ENCODE peak calls at places on chromosomes 4 and X, in nine cellular contexts. J is upper lobe of right lung, X is GM06990, Y is HCT116, E is brain microvascular endothelial cell, I is transverse colon, H is choroid plexus epithelial cell, Z is left ventricle myocardium inferior, C is AG04450. R is an unnamed sample.

GRCh38 chrX:10189317-10190268 is 32.8 kb downstream of the CLCN4 start:
- DNase-seq in J (peak), C (no peak), Z (peak), X (peak), H (peak), E (peak), Y (peak), I (peak), R (peak)

GRCh38 chrX:16783452-16783851 is 2.8 kb upstream of the TXLNG start:
- DNase-seq in Z (no peak), X (no peak), C (no peak), I (no peak), J (no peak), Y (no peak), E (no peak), H (no peak), R (no peak)

GRCh38 chr4:37693450-37694190 is 7.4 kb upstream of the RELL1 start:
- DNase-seq in X (no peak), H (peak), Y (no peak), I (no peak), C (peak), Z (no peak), E (peak), J (no peak), R (no peak)

GRCh38 chr4:1315838-1316536 is 26.3 kb downstream of the MAEA start:
- DNase-seq in H (no peak), E (no peak), C (no peak), I (no peak), Y (no peak), Z (no peak), X (no peak), J (no peak), R (no peak)

GRCh38 chr4:130257271-130257670 is 1161.3 kb downstream of the C4orf33 start:
- DNase-seq in Z (no peak), X (no peak), E (peak), I (no peak), Y (no peak), H (peak), J (no peak), C (no peak), R (no peak)

GRCh38 chrX:94288972-94289371 is 615.0 kb downstream of the FAM133A start:
- DNase-seq in J (no peak), Y (no peak), E (no peak), H (no peak), I (no peak), Z (no peak), X (no peak), C (no peak), R (no peak)

GRCh38 chr4:73705056-73705432 is 35.3 kb upstream of the CXCL8 start:
- DNase-seq in C (no peak), J (no peak), Y (no peak), X (no peak), H (peak), I (no peak), E (peak), Z (no peak), R (no peak)

GRCh38 chrX:45506149-45506768 is 305.6 kb upstream of the DIPK2B start:
- DNase-seq in X (no peak), C (no peak), Y (no peak), Z (no peak), J (no peak), E (no peak), I (no peak), H (no peak), R (no peak)

GRCh38 chrX:44735498-44735897 is 108.3 kb upstream of the DUSP21 start:
- DNase-seq in C (no peak), H (no peak), Y (no peak), Z (no peak), J (no peak), I (no peak), X (no peak), E (no peak), R (no peak)

GRCh38 chrX:128759745-128760144 is 707.5 kb upstream of the ACTRT1 start:
- DNase-seq in I (no peak), E (peak), H (peak), Y (no peak), Z (no peak), C (no peak), X (no peak), J (no peak), R (no peak)

GRCh38 chr4:24059839-24060238 is 170.0 kb upstream of the PPARGC1A start:
- DNase-seq in X (no peak), C (no peak), I (no peak), E (no peak), H (no peak), Y (no peak), J (no peak), Z (no peak), R (no peak)

GRCh38 chrX:19758536-19758935 is 128.9 kb downstream of the SH3KBP1 start:
- DNase-seq in H (no peak), X (peak), I (no peak), E (no peak), Z (no peak), Y (no peak), J (no peak), C (no peak), R (no peak)

GRCh38 chr4:79949186-79949585 is 123.8 kb downstream of the ANTXR2 start:
- DNase-seq in Y (no peak), C (no peak), X (no peak), H (no peak), Z (no peak), E (no peak), J (no peak), I (no peak), R (no peak)

GRCh38 chr4:158500054-158500453 is 21.6 kb upstream of the RXFP1 start:
- DNase-seq in J (no peak), Z (no peak), C (no peak), H (no peak), E (no peak), I (no peak), Y (no peak), X (no peak), R (no peak)

GRCh38 chrX:153921511-153922285 is 4.4 kb downstream of the ARHGAP4 start:
- DNase-seq in C (no peak), I (no peak), X (no peak), Z (no peak), E (no peak), Y (no peak), H (no peak), J (no peak), R (no peak)

GRCh38 chr4:101114936-101115372 is 232.4 kb downstream of the PPP3CA start:
- DNase-seq in C (no peak), Y (peak), H (peak), J (no peak), E (peak), Z (no peak), X (no peak), I (no peak), R (peak)

GRCh38 chr4:54657556-54658313 is at the start of gene KIT:
- DNase-seq in E (peak), Y (no peak), Z (peak), C (no peak), I (peak), H (peak), J (peak), X (peak), R (peak)

GRCh38 chrX:102765217-102765616 is 44.7 kb downstream of the GPRASP3 start:
- DNase-seq in Z (no peak), E (peak), C (no peak), I (no peak), X (no peak), H (peak), Y (no peak), J (no peak), R (no peak)

GRCh38 chrX:151901821-151902220 is 10.9 kb upstream of the MAGEA4 start:
- DNase-seq in X (no peak), I (no peak), Y (no peak), C (no peak), E (no peak), J (no peak), Z (no peak), H (no peak), R (no peak)

GRCh38 chr4:82753725-82754410 is 44.7 kb downstream of the SCD5 start:
- DNase-seq in Z (no peak), E (no peak), I (no peak), J (no peak), X (no peak), C (no peak), Y (no peak), H (no peak), R (no peak)

GRCh38 chrX:17192111-17192510 is 182.9 kb upstream of the NHS start:
- DNase-seq in C (no peak), E (no peak), Z (no peak), Y (no peak), X (no peak), H (no peak), J (no peak), I (no peak), R (no peak)

GRCh38 chr4:56757270-56757746 is 64.2 kb downstream of the SPINK2 start:
- DNase-seq in Z (no peak), J (no peak), H (peak), E (peak), Y (no peak), I (peak), X (no peak), C (no peak), R (no peak)

GRCh38 chr4:128281354-128281753 is 6.3 kb downstream of the PGRMC2 start:
- DNase-seq in J (no peak), H (no peak), X (no peak), I (no peak), Y (no peak), C (no peak), E (no peak), Z (no peak), R (no peak)

GRCh38 chr4:151304755-151305154 is 20.6 kb downstream of the SH3D19 start:
- DNase-seq in I (no peak), Y (no peak), C (no peak), X (no peak), Z (no peak), H (peak), J (no peak), E (no peak), R (no peak)

GRCh38 chr4:167032876-167033275 is 201.4 kb downstream of the SPOCK3 start:
- DNase-seq in H (peak), I (no peak), X (no peak), E (no peak), J (no peak), C (no peak), Y (no peak), Z (no peak), R (no peak)

GRCh38 chrX:69793260-69793935 is 177.5 kb downstream of the EDA start:
- DNase-seq in C (no peak), X (peak), Y (no peak), I (no peak), J (no peak), H (no peak), Z (no peak), E (no peak), R (no peak)

GRCh38 chrX:140342410-140342809 is 162.5 kb downstream of the SOX3 start:
- DNase-seq in H (no peak), C (no peak), Z (no peak), X (no peak), I (no peak), Y (no peak), J (no peak), E (no peak), R (no peak)

GRCh38 chr4:73445383-73446335 is 9.6 kb downstream of the AFP start:
- DNase-seq in I (no peak), Z (no peak), H (no peak), Y (no peak), C (no peak), J (no peak), X (no peak), E (no peak), R (no peak)

GRCh38 chr4:8771258-8771590 is 100.4 kb downstream of the HMX1 start:
- DNase-seq in H (no peak), Y (no peak), C (no peak), X (no peak), E (no peak), Z (peak), J (peak), I (no peak), R (no peak)

GRCh38 chr4:62640296-62640695 is 1440.2 kb downstream of the ADGRL3 start:
- DNase-seq in E (no peak), Z (no peak), X (no peak), J (no peak), H (no peak), Y (no peak), C (no peak), I (no peak), R (no peak)

DNA sequence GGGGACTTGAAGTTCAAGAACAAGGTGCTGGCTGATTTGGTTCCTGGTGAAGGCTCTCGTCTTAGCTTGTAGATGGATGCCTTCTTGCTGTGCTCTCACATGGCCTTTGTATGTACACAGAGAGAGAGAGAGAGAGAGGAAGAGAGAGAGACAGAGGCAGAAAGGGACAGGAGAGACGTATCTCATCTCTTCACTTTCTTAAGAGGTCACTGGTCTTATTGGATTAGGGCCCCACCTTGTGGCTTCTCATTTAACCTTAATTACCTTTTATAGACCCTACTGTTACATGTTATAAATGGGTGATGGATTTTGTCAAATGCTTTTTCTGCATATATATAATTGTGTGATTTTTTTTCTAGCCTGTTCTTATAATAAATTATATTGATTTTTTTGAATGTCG is 1444.2 kb downstream of the ADGRL3 start:
- DNase-seq in J (no peak), C (no peak), Z (no peak), E (peak), H (peak), Y (no peak), I (peak), X (no peak), R (no peak)
- TF ChIP-seq CTCF in J (peak), C (no peak), Z (peak), E (peak), H (no peak), Y (no peak), I (no peak), X (no peak), R (peak)

DNA sequence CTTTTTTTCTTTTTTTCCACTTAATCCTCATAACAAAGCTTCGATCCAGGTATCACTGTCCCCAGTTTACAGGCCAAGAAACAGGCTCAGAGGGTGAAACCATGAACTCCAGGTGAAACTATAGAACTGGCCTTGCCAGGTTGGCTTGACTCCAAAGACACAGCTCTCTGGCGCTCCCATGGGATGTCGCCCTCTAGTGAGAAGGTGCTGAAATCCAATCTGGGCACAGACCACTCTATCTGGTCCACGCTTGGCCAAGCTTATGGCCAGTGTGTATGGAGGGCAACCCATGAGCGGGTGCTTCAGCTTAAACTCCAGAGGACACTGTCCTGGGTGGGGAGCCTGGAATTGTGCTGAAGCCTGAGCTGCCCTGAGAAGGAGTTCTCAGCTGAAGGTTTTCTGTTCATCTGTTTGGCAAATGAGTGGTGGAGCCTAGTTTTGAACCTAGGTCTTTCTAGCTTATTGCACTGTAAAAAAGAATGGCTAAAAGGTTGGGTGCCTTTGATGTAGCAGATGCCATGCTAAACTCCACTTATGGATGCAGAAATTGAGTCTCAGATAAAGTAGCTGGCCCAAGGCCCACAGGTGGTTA is 70.5 kb downstream of the SEL1L3 start:
- DNase-seq in I (peak), Y (peak), C (no peak), J (no peak), H (peak), E (no peak), Z (no peak), X (no peak), R (peak)
- TF ChIP-seq CTCF in I (peak), Y (peak), C (peak), J (peak), H (peak), E (peak), Z (peak), X (peak), R (peak)

GRCh38 chrX:3345281-3346081 is 971 bp downstream of the MXRA5 start:
- DNase-seq in I (no peak), E (no peak), Z (peak), Y (no peak), X (no peak), C (no peak), H (peak), J (peak), R (peak)
- TF ChIP-seq CTCF in I (no peak), E (no peak), Z (no peak), Y (no peak), X (no peak), C (no peak), H (no peak), J (no peak), R (peak)

GRCh38 chr4:108607426-108607825 is 12.9 kb upstream of the RPL34 start:
- DNase-seq in E (no peak), I (no peak), Z (no peak), H (no peak), J (no peak), C (no peak), X (no peak), Y (no peak), R (no peak)

DNA sequence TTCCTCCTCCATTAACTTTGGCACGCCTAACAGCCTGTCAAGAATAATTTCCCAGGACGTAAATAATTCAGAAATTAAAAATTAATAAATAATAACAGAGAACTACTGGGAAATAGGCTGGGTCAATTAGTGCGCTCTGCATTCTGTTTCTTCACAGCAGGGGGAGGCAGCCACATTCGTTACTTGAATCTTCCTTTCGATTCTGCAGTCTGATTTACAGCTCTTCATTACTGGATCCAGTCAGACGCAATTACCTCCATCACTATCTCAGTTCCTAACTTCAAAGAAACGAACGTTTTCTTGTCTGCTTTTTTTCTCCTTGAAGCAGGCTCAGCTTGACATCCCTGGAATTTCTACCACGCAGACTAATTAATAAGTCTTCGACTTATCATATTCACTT is 9.0 kb upstream of the RPL34 start:
- DNase-seq in C (no peak), Y (no peak), X (no peak), E (no peak), J (no peak), H (peak), I (no peak), Z (no peak), R (no peak)
- TF ChIP-seq CTCF in C (no peak), Y (no peak), X (no peak), E (peak), J (no peak), H (peak), I (no peak), Z (peak), R (peak)